ENCODE peak calls at places on chromosomes 16 and 17, in four cellular contexts. L is astrocyte, N is RWPE1, H is ovary. V is an unnamed sample.

GRCh38 chr16:80704751-80705150 is 99.6 kb downstream of the CDYL2 start:
- DNase-seq in L (no peak), N (no peak), H (no peak), V (no peak)

GRCh38 chr17:27618417-27618816 is 12.6 kb upstream of the LGALS9 start:
- DNase-seq in L (no peak), N (no peak), H (no peak), V (no peak)

GRCh38 chr17:67546578-67547527 is 169.8 kb downstream of the PITPNC1 start:
- DNase-seq in L (peak), N (no peak), H (peak), V (peak)

GRCh38 chr17:56096026-56096807 is 57.1 kb upstream of the ANKFN1 start:
- DNase-seq in L (peak), N (no peak), H (no peak), V (no peak)

GRCh38 chr16:8622315-8622656 is 788 bp downstream of the METTL22 start:
- DNase-seq in L (no peak), N (no peak), H (no peak), V (no peak)

GRCh38 chr16:85402910-85403692 is 210.0 kb upstream of the GSE1 start:
- DNase-seq in L (peak), N (no peak), H (peak), V (no peak)

GRCh38 chr17:927611-928461 is 51.7 kb downstream of the NXN start:
- DNase-seq in L (peak), N (peak), H (peak), V (no peak)

GRCh38 chr17:43410557-43411368 is 12.0 kb downstream of the ARL4D start:
- DNase-seq in L (no peak), N (no peak), H (peak), V (no peak)

GRCh38 chr17:48559609-48560451 is 14.9 kb upstream of the HOXB2 start:
- DNase-seq in L (no peak), N (no peak), H (no peak), V (no peak)

GRCh38 chr16:56931253-56931768 is 631 bp upstream of the HERPUD1 start:
- DNase-seq in L (no peak), N (no peak), H (no peak), V (peak)

GRCh38 chr17:29836643-29837042 is 93.4 kb downstream of the SSH2 start:
- DNase-seq in L (peak), N (no peak), H (no peak), V (no peak)

GRCh38 chr17:36722121-36722902 is 120.9 kb downstream of the MRM1 start:
- DNase-seq in L (peak), N (peak), H (peak), V (no peak)

GRCh38 chr17:36089888-36090836 is at the start of gene CCL3:
- DNase-seq in L (no peak), N (no peak), H (no peak), V (no peak)

GRCh38 chr16:12340151-12340733 is 363.7 kb downstream of the SNX29 start:
- DNase-seq in L (peak), N (no peak), H (no peak), V (no peak)

GRCh38 chr16:50611995-50612848 is 64.0 kb downstream of the NKD1 start:
- DNase-seq in L (no peak), N (no peak), H (no peak), V (no peak)

GRCh38 chr16:58586340-58587030 is 43.1 kb downstream of the CNOT1 start:
- DNase-seq in L (no peak), N (no peak), H (no peak), V (no peak)

GRCh38 chr17:29577778-29578211 is 9.3 kb downstream of the TP53I13 start:
- DNase-seq in L (peak), N (no peak), H (peak), V (no peak)

GRCh38 chr17:48470388-48471034 is 40.5 kb upstream of the SKAP1 start:
- DNase-seq in L (peak), N (no peak), H (no peak), V (no peak)

GRCh38 chr17:75695830-75696271 is 25.4 kb upstream of the ITGB4 start:
- DNase-seq in L (no peak), N (no peak), H (no peak), V (no peak)

GRCh38 chr17:78962345-78962983 is 17.3 kb downstream of the LGALS3BP start:
- DNase-seq in L (no peak), N (no peak), H (no peak), V (no peak)

GRCh38 chr17:29846298-29846697 is 83.7 kb downstream of the SSH2 start:
- DNase-seq in L (no peak), N (no peak), H (no peak), V (no peak)

DNA sequence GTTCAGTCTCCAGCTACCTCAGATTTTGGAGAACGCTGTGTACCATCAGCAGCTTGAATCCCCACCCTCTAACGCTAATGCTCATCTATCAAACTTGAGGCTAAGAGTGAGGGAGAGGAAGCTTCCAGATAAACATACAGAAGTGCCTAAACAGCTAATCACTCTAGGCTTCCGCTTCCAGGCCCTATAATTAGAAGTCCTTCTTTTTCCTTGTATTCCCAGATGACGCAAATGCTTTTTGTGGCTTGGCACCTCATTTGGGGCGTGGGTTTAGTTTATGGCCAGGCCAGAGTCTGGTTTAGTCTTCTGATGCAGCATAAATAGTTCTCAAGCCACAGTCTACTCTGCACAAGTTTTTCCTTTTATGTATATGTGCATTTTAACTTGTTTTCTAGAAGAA is 263.4 kb downstream of the BCAS3 start:
- DNase-seq in L (peak), N (peak), H (no peak), V (peak)
- H3K27ac ChIP-seq in L (peak), N (no peak), H (no peak), V (peak)

DNA sequence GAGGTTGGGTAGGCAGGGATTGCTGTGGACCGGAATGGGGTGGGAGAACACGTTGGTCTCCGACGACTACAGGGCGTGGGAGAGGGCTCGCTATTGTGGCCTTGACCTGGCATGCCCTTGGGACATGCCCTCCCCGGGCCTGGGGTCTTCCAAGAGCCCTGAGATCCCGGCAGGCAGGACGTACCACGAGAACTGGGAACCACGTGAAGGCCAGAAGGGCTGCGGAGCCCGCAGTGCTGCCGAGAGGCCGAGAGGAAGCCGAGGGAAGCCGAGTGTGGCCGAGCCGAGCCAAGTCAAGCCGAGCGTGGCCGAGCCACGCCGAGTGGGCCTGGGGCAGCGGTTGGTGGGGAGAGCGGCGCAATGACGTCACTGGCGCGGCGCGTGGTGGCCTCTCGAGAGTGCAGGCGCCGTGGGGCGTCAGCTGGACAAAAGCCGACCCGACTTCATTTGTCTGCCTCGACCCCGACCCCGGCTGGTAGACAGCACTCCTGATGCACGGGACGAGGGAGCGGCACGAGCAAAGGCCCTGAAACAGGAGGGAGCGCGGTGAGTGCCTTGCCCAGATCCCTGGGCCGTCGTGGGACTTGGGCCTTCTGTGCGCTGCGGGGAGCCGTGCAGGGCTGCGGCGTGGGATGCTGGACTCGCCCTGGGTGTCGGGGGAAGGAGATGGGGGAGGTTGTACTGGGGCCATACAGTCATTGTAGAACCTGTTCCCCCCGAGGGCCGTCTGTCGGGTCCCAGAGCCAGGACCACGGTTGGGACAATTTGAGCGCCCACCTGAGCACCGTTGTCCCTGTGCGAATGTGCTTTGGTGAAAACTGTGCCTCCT is 6.6 kb downstream of the SOCS1 start:
- DNase-seq in L (no peak), N (no peak), H (no peak), V (no peak)
- H3K27ac ChIP-seq in L (no peak), N (no peak), H (no peak), V (no peak)

DNA sequence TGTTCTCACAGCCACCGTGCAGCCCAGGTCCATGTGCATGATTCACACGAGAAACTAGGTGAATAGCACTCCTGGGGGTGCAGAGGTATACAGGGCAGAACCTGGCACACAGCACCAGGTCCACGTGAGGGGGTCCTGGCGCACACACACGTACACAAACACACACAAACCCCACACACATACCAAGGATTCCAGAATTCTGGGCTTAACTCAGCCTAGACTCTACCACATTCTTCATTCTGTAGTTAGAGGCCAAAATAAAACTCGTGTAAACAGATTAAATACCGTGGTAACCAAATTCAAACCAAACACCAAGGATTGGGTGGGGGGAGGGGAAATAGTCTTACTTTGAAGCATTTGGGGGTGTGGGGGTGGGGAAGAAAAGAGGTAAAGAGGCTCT is 58.5 kb downstream of the XYLT1 start:
- DNase-seq in L (peak), N (no peak), H (no peak), V (no peak)
- H3K27ac ChIP-seq in L (peak), N (no peak), H (no peak), V (no peak)

DNA sequence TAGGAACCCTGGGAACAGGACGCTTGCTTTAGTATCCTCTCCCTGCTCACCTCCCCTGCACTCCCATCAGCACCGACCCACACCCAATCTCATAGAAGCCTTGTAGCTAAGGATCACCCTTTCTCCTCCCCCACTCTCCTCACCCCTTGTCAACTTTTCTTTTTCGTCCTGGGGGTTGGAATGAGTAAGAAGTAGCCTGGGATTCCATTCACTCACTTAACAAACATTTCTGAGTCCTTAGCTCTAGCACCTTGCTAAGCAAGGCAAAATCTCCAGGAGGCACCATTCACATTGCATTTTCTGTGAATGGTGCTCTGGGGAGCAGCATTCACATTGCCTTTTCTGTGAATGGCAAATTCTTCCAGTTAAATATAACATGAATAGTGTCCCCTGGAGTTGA is 1.1 kb upstream of the PGAP3 start:
- DNase-seq in L (no peak), N (no peak), H (no peak), V (no peak)
- H3K27ac ChIP-seq in L (no peak), N (no peak), H (no peak), V (no peak)

DNA sequence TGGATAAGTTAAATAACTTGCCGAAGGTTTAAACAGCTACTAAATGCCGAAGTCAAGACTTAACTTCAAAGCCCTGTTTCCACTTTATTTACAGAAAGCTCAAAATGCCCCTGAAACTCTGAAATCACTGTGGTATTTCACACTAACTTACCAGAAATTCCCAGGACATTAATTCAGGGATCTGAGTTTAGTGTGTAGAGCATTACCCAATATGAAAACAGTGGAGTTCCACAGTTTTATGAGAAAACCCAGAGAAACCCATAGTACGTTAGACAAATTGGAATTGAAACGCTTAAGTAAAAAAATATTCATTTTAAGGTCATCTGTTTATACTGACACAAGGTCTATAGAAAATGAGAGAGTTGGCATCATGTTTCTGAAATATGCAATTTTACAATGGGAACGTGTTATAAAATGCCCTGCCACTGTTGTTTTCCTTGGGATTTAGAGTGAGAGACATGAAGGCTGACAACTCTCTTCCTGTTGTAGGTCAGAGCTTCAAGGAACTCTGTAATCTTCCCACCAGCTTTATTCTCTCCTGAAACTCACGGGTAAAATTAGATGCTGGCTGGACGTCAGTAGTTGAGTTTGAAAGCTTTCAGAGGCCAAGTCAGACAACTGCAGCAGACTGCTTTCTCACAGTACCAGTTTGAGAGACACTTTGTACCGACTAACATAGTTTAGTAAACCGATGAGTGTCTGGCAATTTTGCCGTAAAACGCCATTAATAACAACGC is 139.4 kb upstream of the TBX2 start:
- DNase-seq in L (no peak), N (no peak), H (no peak), V (no peak)
- H3K27ac ChIP-seq in L (no peak), N (no peak), H (no peak), V (peak)

DNA sequence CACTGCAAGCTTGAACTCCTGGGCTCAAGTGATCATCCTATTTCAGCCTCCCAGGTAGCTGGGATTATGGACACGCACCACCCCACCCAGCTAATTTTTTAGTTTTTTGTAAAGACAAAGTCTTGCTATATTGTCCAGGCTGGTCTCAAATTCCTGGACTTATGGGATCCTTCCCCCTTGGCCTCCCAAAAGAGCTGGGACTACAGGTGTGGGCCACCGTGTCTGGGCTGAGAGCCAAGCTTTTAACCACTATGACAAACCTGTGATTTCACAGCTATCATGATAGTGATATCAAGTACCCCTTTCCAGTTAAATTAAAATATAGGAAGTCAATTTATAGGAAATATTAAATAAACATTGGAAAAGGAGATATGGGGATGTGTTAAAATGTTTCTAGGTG is 74.6 kb upstream of the IRX6 start:
- DNase-seq in L (no peak), N (no peak), H (no peak), V (no peak)
- H3K27ac ChIP-seq in L (no peak), N (no peak), H (no peak), V (no peak)